ENCODE peak calls at places on chromosomes 3 and 15, in ten cellular contexts. M is fibroblast of lung; E is CD14-positive monocyte; N is foreskin fibroblast; X is neural crest cell; D is CD8-positive, alpha-beta T cell; K is fibroblast of villous mesenchyme; Y is activated B cell treated with CpG ODN at 0.5 μM for 24 hours; U is BE2C; Q is pancreas. A is an unnamed sample.

GRCh38 chr15:84871428-84871985 is 13.0 kb upstream of the SLC28A1 start:
- DNase-seq in M (no peak), E (no peak), N (no peak), X (no peak), D (no peak), K (no peak), Y (no peak), U (no peak), Q (no peak), A (no peak)

GRCh38 chr15:58136731-58137130 is 1.4 kb upstream of the AQP9 start:
- DNase-seq in M (no peak), E (no peak), N (peak; percentile 45), X (no peak), D (no peak), K (no peak), Y (no peak), U (no peak), Q (no peak), A (no peak)

GRCh38 chr3:59185586-59186381 is 136.0 kb upstream of the CFAP20DC start:
- DNase-seq in M (peak; percentile 59), E (no peak), N (peak; percentile 4), X (no peak), D (no peak), K (peak; percentile 16), Y (no peak), U (no peak), Q (no peak), A (no peak)

GRCh38 chr15:94294556-94294955 is 63.2 kb downstream of the MCTP2 start:
- DNase-seq in M (no peak), E (no peak), N (no peak), X (no peak), D (no peak), K (peak; percentile 70), Y (no peak), U (no peak), Q (no peak), A (no peak)

GRCh38 chr3:46489875-46490274 is 7.9 kb upstream of the RTP3 start:
- DNase-seq in M (peak; percentile 86), E (no peak), N (peak; percentile 52), X (no peak), D (no peak), K (peak; percentile 61), Y (no peak), U (no peak), Q (no peak), A (no peak)

GRCh38 chr15:82045179-82045891 is 483 bp downstream of the MEX3B start:
- DNase-seq in M (peak; percentile 60), E (no peak), N (peak; percentile 38), X (peak; percentile 35), D (no peak), K (peak; percentile 53), Y (peak; percentile 32), U (peak; percentile 62), Q (peak; percentile 7), A (no peak)

GRCh38 chr15:28977377-28978010 is 91.7 kb downstream of the APBA2 start:
- DNase-seq in M (peak; percentile 98), E (no peak), N (peak; percentile 97), X (no peak), D (no peak), K (peak; percentile 96), Y (no peak), U (peak; percentile 53), Q (peak; percentile 11), A (no peak)

GRCh38 chr3:169170456-169170855 is 493.1 kb downstream of the MECOM start:
- DNase-seq in M (no peak), E (no peak), N (no peak), X (no peak), D (no peak), K (no peak), Y (no peak), U (no peak), Q (no peak), A (no peak)

GRCh38 chr15:52124270-52124878 is 11.8 kb upstream of the BCL2L10 start:
- DNase-seq in M (peak; percentile 50), E (no peak), N (peak; percentile 62), X (no peak), D (no peak), K (peak; percentile 63), Y (no peak), U (no peak), Q (no peak), A (no peak)

GRCh38 chr3:13233487-13234154 is 160.4 kb upstream of the IQSEC1 start:
- DNase-seq in M (no peak), E (no peak), N (no peak), X (no peak), D (no peak), K (no peak), Y (no peak), U (no peak), Q (no peak), A (no peak)

GRCh38 chr3:44896449-44896848 is 22.0 kb downstream of the TGM4 start:
- DNase-seq in M (no peak), E (no peak), N (no peak), X (no peak), D (no peak), K (no peak), Y (no peak), U (no peak), Q (no peak), A (no peak)

GRCh38 chr3:147120029-147120428 is 286.3 kb downstream of the ZIC4 start:
- DNase-seq in M (peak; percentile 26), E (no peak), N (peak; percentile 13), X (no peak), D (no peak), K (peak; percentile 21), Y (no peak), U (no peak), Q (no peak), A (no peak)
- TF ChIP-seq CTCF in M (peak; percentile 47), E (no peak), N (peak; percentile 51), X (peak; percentile 61), D (no peak), K (peak; percentile 31), Y (no peak), U (peak; percentile 38), Q (no peak), A (peak; percentile 46)

GRCh38 chr3:72811551-72811950 is 36.7 kb downstream of the SHQ1 start:
- DNase-seq in M (no peak), E (no peak), N (no peak), X (no peak), D (no peak), K (no peak), Y (no peak), U (no peak), Q (no peak), A (no peak)
- TF ChIP-seq CTCF in M (no peak), E (no peak), N (no peak), X (peak; percentile 47), D (no peak), K (peak; percentile 3), Y (no peak), U (peak; percentile 23), Q (no peak), A (no peak)

GRCh38 chr3:132983143-132983770 is 54.9 kb upstream of the TMEM108 start:
- DNase-seq in M (no peak), E (no peak), N (no peak), X (no peak), D (no peak), K (no peak), Y (no peak), U (no peak), Q (no peak), A (no peak)

GRCh38 chr3:132979606-132980005 is 58.6 kb upstream of the TMEM108 start:
- DNase-seq in M (no peak), E (no peak), N (no peak), X (no peak), D (no peak), K (no peak), Y (no peak), U (no peak), Q (no peak), A (no peak)

GRCh38 chr3:132980102-132980501 is 58.1 kb upstream of the TMEM108 start:
- DNase-seq in M (no peak), E (no peak), N (no peak), X (no peak), D (no peak), K (no peak), Y (no peak), U (no peak), Q (no peak), A (no peak)

GRCh38 chr3:132984181-132984580 is 54.0 kb upstream of the TMEM108 start:
- DNase-seq in M (no peak), E (no peak), N (no peak), X (no peak), D (no peak), K (no peak), Y (no peak), U (peak; percentile 45), Q (no peak), A (no peak)

GRCh38 chr3:132981746-132982145 is 56.4 kb upstream of the TMEM108 start:
- DNase-seq in M (no peak), E (no peak), N (no peak), X (no peak), D (no peak), K (no peak), Y (no peak), U (no peak), Q (no peak), A (no peak)
- TF ChIP-seq CTCF in M (no peak), E (no peak), N (no peak), X (no peak), D (no peak), K (no peak), Y (no peak), U (peak; percentile 57), Q (no peak), A (peak; percentile 23)

GRCh38 chr15:50354838-50355611 is at the start of gene GABPB1:
- DNase-seq in M (peak; percentile 97), E (peak; percentile 83), N (peak; percentile 95), X (peak; percentile 77), D (peak; percentile 72), K (peak; percentile 96), Y (peak; percentile 87), U (peak; percentile 91), Q (peak; percentile 78), A (peak; percentile 60)

GRCh38 chr15:50355612-50355905 is 561 bp upstream of the GABPB1 start:
- DNase-seq in M (peak; percentile 5), E (no peak), N (no peak), X (no peak), D (no peak), K (no peak), Y (no peak), U (no peak), Q (no peak), A (no peak)

GRCh38 chr15:50353251-50353998 is 1.6 kb downstream of the GABPB1 start:
- DNase-seq in M (peak; percentile 93), E (no peak), N (peak; percentile 79), X (no peak), D (no peak), K (peak; percentile 95), Y (no peak), U (no peak), Q (no peak), A (no peak)

GRCh38 chr15:50353999-50354837 is 780 bp downstream of the GABPB1 start:
- DNase-seq in M (peak; percentile 88), E (peak; percentile 62), N (peak; percentile 78), X (peak; percentile 41), D (peak; percentile 22), K (peak; percentile 96), Y (no peak), U (peak; percentile 47), Q (peak; percentile 18), A (no peak)

DNA sequence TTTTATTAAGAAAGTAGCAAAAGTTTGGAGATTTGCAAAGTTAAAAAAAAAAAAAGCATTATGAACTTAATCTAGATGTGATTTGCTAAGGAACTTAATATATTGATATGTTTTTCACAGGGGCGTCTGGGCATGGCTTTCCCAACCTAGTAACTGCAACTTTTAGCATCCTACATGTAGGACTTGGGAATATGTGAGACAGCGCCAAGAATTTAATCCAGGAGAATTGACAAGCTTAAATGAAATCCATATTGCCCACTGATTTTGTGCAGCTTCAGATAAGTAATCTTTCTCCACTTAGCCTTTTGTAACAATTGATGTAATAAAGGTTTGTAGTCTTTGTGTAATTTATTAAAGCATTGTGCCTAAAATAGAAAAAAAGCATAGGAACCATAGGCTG is 982 bp upstream of the GABPB1 start:
- DNase-seq in M (peak; percentile 7), E (no peak), N (no peak), X (no peak), D (no peak), K (no peak), Y (no peak), U (no peak), Q (no peak), A (no peak)
- TF ChIP-seq CTCF in M (no peak), E (no peak), N (no peak), X (no peak), D (no peak), K (no peak), Y (no peak), U (no peak), Q (no peak), A (no peak)